ENCODE peak calls at places on chromosomes 5 and 9, in five cellular contexts. T is Karpas-422; N is K562; Y is effector memory CD4-positive, alpha-beta T cell; Z is psoas muscle. G is an unnamed sample.

GRCh38 chr9:33765411-33765810 is 29.9 kb upstream of the PRSS3 start:
- DNase-seq in T (no peak), N (no peak), Y (no peak), Z (no peak), G (no peak)

GRCh38 chr5:92401492-92401891 is 1018.4 kb upstream of the ARRDC3 start:
- DNase-seq in T (no peak), N (no peak), Y (no peak), Z (no peak), G (peak; percentile 27)

GRCh38 chr5:33091571-33092363 is 349.0 kb upstream of the TARS1 start:
- DNase-seq in T (no peak), N (no peak), Y (no peak), Z (no peak), G (no peak)

GRCh38 chr5:54115768-54116403 is 194.5 kb downstream of the ARL15 start:
- DNase-seq in T (no peak), N (no peak), Y (no peak), Z (no peak), G (no peak)

GRCh38 chr5:13477118-13477737 is 467.3 kb downstream of the DNAH5 start:
- DNase-seq in T (no peak), N (no peak), Y (no peak), Z (no peak), G (no peak)

GRCh38 chr5:148956632-148957385 is 106.1 kb downstream of the SH3TC2 start:
- DNase-seq in T (no peak), N (no peak), Y (no peak), Z (no peak), G (no peak)

GRCh38 chr5:61280766-61281427 is 51.2 kb upstream of the ZSWIM6 start:
- DNase-seq in T (no peak), N (no peak), Y (no peak), Z (no peak), G (no peak)

GRCh38 chr9:84897362-84898094 is 228.0 kb downstream of the NTRK2 start:
- DNase-seq in T (no peak), N (no peak), Y (no peak), Z (no peak), G (no peak)

GRCh38 chr5:16707168-16707868 is 90.5 kb upstream of the RETREG1 start:
- DNase-seq in T (no peak), N (no peak), Y (no peak), Z (no peak), G (no peak)

GRCh38 chr5:108255468-108255867 is 126.4 kb downstream of the FBXL17 start:
- DNase-seq in T (no peak), N (no peak), Y (no peak), Z (no peak), G (no peak)

GRCh38 chr5:20023686-20024085 is 35.7 kb upstream of the CDH18 start:
- DNase-seq in T (no peak), N (no peak), Y (no peak), Z (no peak), G (no peak)

GRCh38 chr5:105587963-105588662 is 2025.5 kb upstream of the NUDT12 start:
- DNase-seq in T (no peak), N (peak; percentile 60), Y (no peak), Z (no peak), G (no peak)

GRCh38 chr5:158676642-158677489 is 422.9 kb downstream of the EBF1 start:
- DNase-seq in T (no peak), N (peak; percentile 6), Y (no peak), Z (no peak), G (no peak)
- H3K27ac ChIP-seq in T (no peak overlapping the region), N (no peak overlapping the region), Y (no peak overlapping the region), Z (no peak overlapping the region), G (no peak overlapping the region)

GRCh38 chr5:158058208-158058607 is 199.3 kb upstream of the CLINT1 start:
- DNase-seq in T (no peak), N (no peak), Y (no peak), Z (no peak), G (no peak)
- H3K4me1 ChIP-seq in T (no peaks in the 10 kb centered on the region), N (no peaks in the 10 kb centered on the region), Y (no peaks in the 10 kb centered on the region), Z (no peaks in the 10 kb centered on the region), G (no peaks in the 10 kb centered on the region)

GRCh38 chr9:36987891-36988290 is 46.2 kb downstream of the PAX5 start:
- DNase-seq in T (no peak), N (no peak), Y (no peak), Z (no peak), G (no peak)

GRCh38 chr9:36986548-36987408 is 47.3 kb downstream of the PAX5 start:
- DNase-seq in T (no peak), N (no peak), Y (no peak), Z (no peak), G (no peak)

GRCh38 chr9:36985769-36986547 is 48.1 kb downstream of the PAX5 start:
- DNase-seq in T (no peak), N (no peak), Y (no peak), Z (no peak), G (no peak)

GRCh38 chr9:36987409-36987808 is 46.7 kb downstream of the PAX5 start:
- DNase-seq in T (no peak), N (no peak), Y (no peak), Z (no peak), G (no peak)

GRCh38 chr9:36985061-36985768 is 48.9 kb downstream of the PAX5 start:
- DNase-seq in T (no peak), N (no peak), Y (no peak), Z (no peak), G (no peak)
- H3K4me3 ChIP-seq in T (no peak overlapping the region), N (no peak overlapping the region), Y (no peak overlapping the region), Z (no peak overlapping the region), G (no peak overlapping the region)

GRCh38 chr9:19511694-19512093 is 102.9 kb downstream of the ACER2 start:
- DNase-seq in T (no peak), N (no peak), Y (no peak), Z (no peak), G (no peak)
- H3K27ac ChIP-seq in T (no peak overlapping the region), N (no peak overlapping the region), Y (no peak overlapping the region), Z (no peak overlapping the region), G (no peak overlapping the region)

GRCh38 chr9:91842358-91842757 is 107.7 kb downstream of the ROR2 start:
- DNase-seq in T (no peak), N (no peak), Y (no peak), Z (no peak), G (no peak)

GRCh38 chr9:91840469-91840868 is 109.6 kb downstream of the ROR2 start:
- DNase-seq in T (no peak), N (no peak), Y (no peak), Z (no peak), G (no peak)

GRCh38 chr9:91843093-91843492 is 106.9 kb downstream of the ROR2 start:
- DNase-seq in T (no peak), N (no peak), Y (no peak), Z (no peak), G (no peak)

GRCh38 chr9:91840882-91841281 is 109.1 kb downstream of the ROR2 start:
- DNase-seq in T (no peak), N (no peak), Y (no peak), Z (no peak), G (no peak)

DNA sequence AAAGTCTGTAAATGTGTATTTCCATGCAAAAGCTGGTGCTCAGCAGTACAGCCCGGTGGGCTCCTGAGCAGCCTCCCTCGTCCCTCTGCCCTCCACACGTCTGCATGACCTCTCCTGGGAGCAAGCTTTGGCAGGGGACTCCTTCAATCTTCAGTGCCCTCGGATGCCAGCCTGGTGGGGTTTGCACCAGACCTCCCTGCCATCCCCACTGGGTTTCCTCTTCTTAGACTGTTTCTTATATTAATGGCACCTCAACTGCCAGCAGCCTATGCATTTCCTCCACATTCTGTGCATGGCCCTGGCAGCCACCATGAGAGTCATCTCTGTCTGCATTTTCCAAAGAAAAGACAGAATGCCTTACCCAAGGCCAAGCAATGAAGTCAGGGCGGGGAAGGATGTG is 108.4 kb downstream of the ROR2 start:
- DNase-seq in T (no peak), N (no peak), Y (no peak), Z (no peak), G (no peak)
- H3K4me1 ChIP-seq in T (no peaks in the 10 kb centered on the region), N (peaks cover 8% of the 10 kb centered on the region), Y (no peaks in the 10 kb centered on the region), Z (no peaks in the 10 kb centered on the region), G (peaks cover 4% of the 10 kb centered on the region)

GRCh38 chr5:71457106-71457505 is 1.7 kb downstream of the BDP1 start:
- DNase-seq in T (no peak), N (peak; percentile 41), Y (no peak), Z (no peak), G (no peak)

GRCh38 chr5:71455427-71456361 is at the start of gene BDP1:
- DNase-seq in T (peak; percentile 99), N (peak; percentile 97), Y (peak; percentile 94), Z (peak; percentile 98), G (peak; percentile 95)

GRCh38 chr5:71452876-71453275 is 2.6 kb upstream of the BDP1 start:
- DNase-seq in T (no peak), N (no peak), Y (no peak), Z (no peak), G (no peak)

GRCh38 chr5:71456362-71456743 is 902 bp downstream of the BDP1 start:
- DNase-seq in T (peak; percentile 54), N (no peak), Y (no peak), Z (no peak), G (no peak)

GRCh38 chr5:71454913-71455312 is 538 bp upstream of the BDP1 start:
- DNase-seq in T (no peak), N (peak; percentile 12), Y (no peak), Z (no peak), G (no peak)
- H3K4me3 ChIP-seq in T (peak overlapping the region; percentile 87), N (peak overlapping the region; percentile 71), Y (peak overlapping the region; percentile 93), Z (peak overlapping the region; percentile 77), G (no peak overlapping the region)

DNA sequence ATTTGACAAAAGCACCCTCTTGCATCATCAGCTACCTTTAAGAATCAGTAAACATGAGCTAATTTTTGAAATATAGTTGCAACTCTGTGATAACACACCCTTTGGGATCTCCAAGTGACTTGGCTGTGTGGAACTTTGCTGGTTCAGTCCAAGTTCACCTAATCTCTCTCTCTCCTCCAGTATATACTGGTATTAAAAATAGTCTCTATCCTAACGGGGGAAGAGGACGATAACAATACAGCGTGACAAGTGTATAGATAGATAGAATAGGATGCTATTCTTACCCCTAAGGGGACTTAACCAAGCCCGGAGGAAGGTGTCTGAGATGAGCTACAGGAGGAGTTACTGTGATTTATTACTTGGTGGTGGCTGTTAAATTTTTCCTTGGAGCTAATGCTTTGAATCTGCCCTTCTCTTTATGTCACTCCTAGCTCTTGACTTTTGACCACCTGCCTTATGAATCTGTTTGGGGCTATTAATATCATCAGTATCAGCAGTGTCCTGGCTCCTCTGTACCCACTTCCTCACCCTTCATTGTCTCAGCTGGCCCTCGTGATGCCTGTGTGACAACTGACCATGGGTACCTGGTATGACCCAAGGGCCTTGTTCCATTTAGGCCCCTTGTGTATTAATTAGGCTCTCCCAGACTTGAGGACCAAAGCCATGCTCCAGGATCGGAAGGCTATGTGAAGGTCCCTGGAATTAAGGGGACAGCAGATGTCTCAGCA is 223.9 kb downstream of the SREK1 start:
- DNase-seq in T (no peak), N (no peak), Y (no peak), Z (no peak), G (no peak)
- H3K27ac ChIP-seq in T (no peak overlapping the region), N (no peak overlapping the region), Y (no peak overlapping the region), Z (no peak overlapping the region), G (no peak overlapping the region)

GRCh38 chr5:165881259-165881658 is 2375.8 kb downstream of the MAT2B start:
- DNase-seq in T (no peak), N (no peak), Y (no peak), Z (no peak), G (peak; percentile 1)
- H3K4me1 ChIP-seq in T (no peaks in the 10 kb centered on the region), N (no peaks in the 10 kb centered on the region), Y (no peaks in the 10 kb centered on the region), Z (no peaks in the 10 kb centered on the region), G (no peaks in the 10 kb centered on the region)

GRCh38 chr9:124835026-124835501 is 18.2 kb upstream of the WDR38 start:
- DNase-seq in T (no peak), N (peak; percentile 34), Y (no peak), Z (peak; percentile 80), G (no peak)
- H3K4me3 ChIP-seq in T (no peak overlapping the region), N (no peak overlapping the region), Y (no peak overlapping the region), Z (no peak overlapping the region), G (no peak overlapping the region)